ENCODE peak calls at places on chromosomes 2 and 18, in five cellular contexts. Z is K562, L is GM23338, V is HCT116, G is prostate gland. X is an unnamed sample.

GRCh38 chr2:18559531-18559930 is 922 bp downstream of the RDH14 start:
- DNase-seq in L (no peak), V (no peak), G (peak; percentile 6), Z (no peak), X (no peak)

GRCh38 chr2:46303233-46303632 is 6.0 kb downstream of the EPAS1 start:
- DNase-seq in G (no peak), Z (no peak), L (no peak), V (no peak), X (no peak)

GRCh38 chr18:22268641-22269128 is 99.3 kb downstream of the GATA6 start:
- DNase-seq in Z (no peak), G (no peak), L (no peak), V (no peak), X (no peak)

GRCh38 chr18:48342588-48342987 is 66.6 kb downstream of the ZBTB7C start:
- DNase-seq in G (no peak), Z (no peak), L (no peak), V (no peak), X (no peak)

GRCh38 chr2:223585691-223586090 is 16.5 kb downstream of the SCG2 start:
- DNase-seq in Z (no peak), L (no peak), V (no peak), G (no peak), X (no peak)

GRCh38 chr2:46147626-46148368 is 149.4 kb upstream of the EPAS1 start:
- DNase-seq in L (no peak), Z (no peak), G (no peak), V (no peak), X (no peak)

GRCh38 chr2:230767862-230768388 is 55.3 kb downstream of the CAB39 start:
- DNase-seq in G (no peak), V (no peak), Z (no peak), L (no peak), X (no peak)

GRCh38 chr2:128395640-128396499 is 77.2 kb upstream of the HS6ST1 start:
- DNase-seq in G (no peak), L (peak; percentile 43), Z (no peak), V (no peak), X (no peak)

GRCh38 chr2:41400057-41400665 is 647.7 kb upstream of the PKDCC start:
- DNase-seq in V (no peak), G (no peak), L (peak; percentile 80), Z (no peak), X (no peak)

GRCh38 chr18:8794133-8794986 is 89.0 kb downstream of the MTCL1 start:
- DNase-seq in G (no peak), L (no peak), Z (no peak), V (peak; percentile 23), X (no peak)

GRCh38 chr2:16235747-16236146 is 295.4 kb downstream of the MYCN start:
- DNase-seq in Z (no peak), L (no peak), V (no peak), G (no peak), X (no peak)
- TF ChIP-seq POLR2AphosphoS5 in Z (no peak), L (no peak), V (no peak), G (no peak), X (no peak)

GRCh38 chr2:101234169-101234938 is 18.3 kb upstream of the CNOT11 start:
- DNase-seq in V (no peak), Z (no peak), L (no peak), G (no peak), X (no peak)
- TF ChIP-seq POLR2AphosphoS5 in V (no peak), Z (no peak), L (no peak), G (no peak), X (no peak)

GRCh38 chr2:64797881-64798590 is 144.3 kb upstream of the SERTAD2 start:
- DNase-seq in G (peak; percentile 68), Z (no peak), L (no peak), V (no peak), X (no peak)
- TF ChIP-seq POLR2AphosphoS5 in G (peak; percentile 30), Z (no peak), L (no peak), V (no peak), X (no peak)

GRCh38 chr2:62340981-62341624 is 145.2 kb downstream of the B3GNT2 start:
- DNase-seq in V (no peak), L (no peak), Z (no peak), G (no peak), X (no peak)
- TF ChIP-seq POLR2AphosphoS5 in V (no peak), L (no peak), Z (no peak), G (no peak), X (no peak)

DNA sequence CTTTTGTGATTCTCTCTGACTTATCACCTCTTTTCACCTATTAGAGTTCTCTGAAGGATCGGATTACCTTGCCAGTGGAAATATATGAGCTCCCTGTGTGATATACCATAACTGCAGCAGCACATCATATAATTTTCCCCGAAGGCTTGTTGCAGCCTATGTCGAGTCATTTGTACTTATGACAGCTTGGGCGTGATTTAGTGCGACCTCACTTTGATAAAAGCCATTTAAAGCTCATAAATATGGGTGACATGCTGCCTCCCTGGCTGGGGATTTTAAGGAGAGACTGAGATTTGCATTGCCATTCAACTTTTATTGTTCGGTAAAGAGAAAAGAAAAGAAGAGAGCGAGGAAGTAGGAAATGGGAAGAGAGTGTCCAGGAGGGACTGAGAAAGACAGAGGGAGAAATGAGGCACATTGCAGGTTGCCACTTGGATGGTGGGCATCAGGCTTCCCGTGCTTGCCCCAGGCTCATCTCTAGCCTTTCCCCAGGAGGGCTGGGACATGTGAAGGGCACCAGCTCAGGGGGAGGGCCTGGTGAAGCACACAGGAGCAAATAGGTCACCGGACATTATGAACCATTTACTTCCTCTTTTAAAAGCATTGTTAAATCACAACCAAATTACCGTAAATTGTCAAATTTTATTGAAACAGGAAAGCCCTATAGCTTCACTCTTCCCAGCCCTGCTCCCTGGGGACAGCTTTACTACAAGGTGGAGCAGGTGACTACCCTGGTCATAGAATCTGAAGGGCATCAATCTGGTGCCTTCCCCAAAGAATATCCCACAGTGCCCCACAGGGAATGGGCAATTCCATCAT is 161.3 kb downstream of the SETBP1 start:
- DNase-seq in Z (no peak), G (no peak), L (no peak), V (no peak), X (no peak)
- TF ChIP-seq POLR2AphosphoS5 in Z (no peak), G (no peak), L (no peak), V (no peak), X (no peak)

GRCh38 chr2:57440437-57440836 is 606.2 kb upstream of the VRK2 start:
- DNase-seq in L (no peak), Z (no peak), G (no peak), V (no peak), X (no peak)

GRCh38 chr2:57434429-57434828 is 612.2 kb upstream of the VRK2 start:
- DNase-seq in V (no peak), L (no peak), Z (no peak), G (no peak), X (no peak)

GRCh38 chr2:57432528-57432927 is 614.1 kb upstream of the VRK2 start:
- DNase-seq in Z (no peak), G (no peak), V (no peak), L (no peak), X (no peak)

GRCh38 chr2:57434952-57435351 is 611.7 kb upstream of the VRK2 start:
- DNase-seq in Z (no peak), L (no peak), V (no peak), G (no peak), X (no peak)

GRCh38 chr2:57437077-57437476 is 609.5 kb upstream of the VRK2 start:
- DNase-seq in G (no peak), V (no peak), Z (no peak), L (no peak), X (no peak)
- TF ChIP-seq POLR2AphosphoS5 in G (no peak), V (no peak), Z (no peak), L (no peak), X (no peak)

GRCh38 chr2:74528600-74529356 is 728 bp downstream of the AUP1 start:
- DNase-seq in L (no peak), G (no peak), Z (peak; percentile 32), V (no peak), X (no peak)

GRCh38 chr2:74530239-74531161 is 767 bp downstream of the HTRA2 start:
- DNase-seq in Z (peak; percentile 89), L (peak; percentile 57), G (no peak), V (no peak), X (no peak)

GRCh38 chr2:74531666-74532065 is 1.9 kb downstream of the HTRA2 start:
- DNase-seq in Z (no peak), V (no peak), L (no peak), G (no peak), X (no peak)

GRCh38 chr2:74527741-74528140 is 1.7 kb upstream of the DQX1 start:
- DNase-seq in V (no peak), L (no peak), Z (no peak), G (no peak), X (no peak)

GRCh38 chr2:74529357-74530238 is at the start of the genes AUP1 and HTRA2:
- DNase-seq in G (peak; percentile 99), L (peak; percentile 100), Z (peak; percentile 92), V (peak; percentile 98), X (peak; percentile 99)
- TF ChIP-seq POLR2AphosphoS5 in G (peak; percentile 98), L (peak; percentile 89), Z (peak; percentile 88), V (peak; percentile 95), X (peak; percentile 84)